ENCODE peak calls at places on chromosomes 4 and X, in six cellular contexts. M is GM23338, U is astrocyte of the spinal cord, K is mesothelial cell of epicardium, Z is heart right ventricle, I is foreskin fibroblast. E is an unnamed sample.

GRCh38 chr4:4803216-4803903 is 56.1 kb upstream of the MSX1 start:
- DNase-seq in M (no peak), U (no peak), K (no peak), Z (no peak), I (no peak), E (no peak)

GRCh38 chr4:26821677-26822503 is 38.8 kb upstream of the STIM2 start:
- DNase-seq in M (no peak), U (no peak), K (no peak), Z (no peak), I (peak), E (no peak)

GRCh38 chr4:186037692-186038658 is 31.0 kb upstream of the TLR3 start:
- DNase-seq in M (peak), U (peak), K (no peak), Z (peak), I (peak), E (peak)

GRCh38 chr4:183636488-183636887 is 22.5 kb downstream of the RWDD4 start:
- DNase-seq in M (peak), U (peak), K (no peak), Z (no peak), I (no peak), E (no peak)

GRCh38 chr4:49032440-49033161 is 46.5 kb downstream of the CWH43 start:
- DNase-seq in M (peak), U (peak), K (no peak), Z (no peak), I (peak), E (no peak)

GRCh38 chrX:130228871-130229270 is 39.8 kb downstream of the ZNF280C start:
- DNase-seq in M (no peak), U (no peak), K (no peak), Z (no peak), I (no peak), E (no peak)

GRCh38 chr4:125316391-125316780 is 1.6 kb downstream of the FAT4 start:
- DNase-seq in M (peak), U (no peak), K (peak), Z (peak), I (no peak), E (peak)

GRCh38 chr4:94486372-94486801 is 34.6 kb downstream of the PDLIM5 start:
- DNase-seq in M (no peak), U (peak), K (no peak), Z (no peak), I (peak), E (no peak)

GRCh38 chr4:8314691-8315255 is 45.2 kb downstream of the HTRA3 start:
- DNase-seq in M (no peak), U (no peak), K (peak), Z (no peak), I (no peak), E (no peak)

GRCh38 chr4:6343950-6344408 is 74.3 kb downstream of the WFS1 start:
- DNase-seq in M (no peak), U (peak), K (no peak), Z (no peak), I (peak), E (peak)

GRCh38 chr4:47930971-47931804 is 16.8 kb upstream of the NFXL1 start:
- DNase-seq in M (no peak), U (peak), K (no peak), Z (no peak), I (peak), E (peak)

GRCh38 chrX:65034641-65035450 is 58.6 kb upstream of the ZC4H2 start:
- DNase-seq in M (peak), U (peak), K (peak), Z (peak), I (peak), E (peak)

GRCh38 chr4:15883611-15884243 is 54.8 kb downstream of the FGFBP1 start:
- DNase-seq in M (no peak), U (no peak), K (no peak), Z (no peak), I (no peak), E (no peak)

GRCh38 chr4:15168759-15169158 is 166.5 kb downstream of the CPEB2 start:
- DNase-seq in M (no peak), U (no peak), K (no peak), Z (no peak), I (no peak), E (no peak)

GRCh38 chr4:27357283-27357682 is 496.6 kb downstream of the STIM2 start:
- DNase-seq in M (peak), U (peak), K (no peak), Z (no peak), I (peak), E (no peak)

GRCh38 chr4:137200322-137200721 is 332.0 kb downstream of the PCDH18 start:
- DNase-seq in M (no peak), U (no peak), K (no peak), Z (no peak), I (no peak), E (no peak)

GRCh38 chr4:149493492-149493891 is 322.2 kb downstream of the IQCM start:
- DNase-seq in M (peak), U (no peak), K (no peak), Z (no peak), I (no peak), E (no peak)

GRCh38 chrX:121851033-121851432 is 803.6 kb downstream of the GLUD2 start:
- DNase-seq in M (no peak), U (peak), K (no peak), Z (no peak), I (peak), E (no peak)

GRCh38 chrX:374566-374965 is 12.1 kb downstream of the PPP2R3B start:
- DNase-seq in M (no peak), U (no peak), K (no peak), Z (no peak), I (peak), E (no peak)

GRCh38 chrX:69065451-69065850 is 99.8 kb downstream of the PJA1 start:
- DNase-seq in M (no peak), U (no peak), K (peak), Z (no peak), I (no peak), E (no peak)

GRCh38 chr4:6071959-6072720 is 53.9 kb upstream of the C4orf50 start:
- DNase-seq in M (no peak), U (no peak), K (no peak), Z (peak), I (no peak), E (no peak)

GRCh38 chrX:135275973-135276372 is 24.1 kb downstream of the ETDA start:
- DNase-seq in M (no peak), U (no peak), K (no peak), Z (no peak), I (no peak), E (no peak)

GRCh38 chr4:112206431-112206830 is 25.2 kb upstream of the AP1AR start:
- DNase-seq in M (no peak), U (no peak), K (no peak), Z (no peak), I (no peak), E (no peak)

GRCh38 chrX:70922776-70923473 is 8.0 kb downstream of the SLC7A3 start:
- DNase-seq in M (peak), U (no peak), K (no peak), Z (no peak), I (no peak), E (no peak)

GRCh38 chrX:40513835-40514234 is 66.9 kb upstream of the ATP6AP2 start:
- DNase-seq in M (no peak), U (no peak), K (no peak), Z (no peak), I (no peak), E (no peak)

GRCh38 chrX:9372866-9373265 is 92.0 kb upstream of the TBL1X start:
- DNase-seq in M (no peak), U (no peak), K (no peak), Z (no peak), I (no peak), E (no peak)

GRCh38 chr4:20764353-20764752 is 64.1 kb downstream of the PACRGL start:
- DNase-seq in M (no peak), U (no peak), K (no peak), Z (no peak), I (peak), E (no peak)

GRCh38 chr4:74805601-74806000 is 11.3 kb upstream of the BTC start:
- DNase-seq in M (peak), U (peak), K (no peak), Z (no peak), I (peak), E (peak)

GRCh38 chrX:136541294-136541693 is 9.3 kb downstream of the VGLL1 start:
- DNase-seq in M (no peak), U (no peak), K (no peak), Z (no peak), I (no peak), E (no peak)

GRCh38 chr4:110669663-110670062 is 46.8 kb upstream of the PITX2 start:
- DNase-seq in M (no peak), U (no peak), K (no peak), Z (no peak), I (no peak), E (no peak)

GRCh38 chr4:77146426-77147399 is 10.3 kb upstream of the CCNG2 start:
- DNase-seq in M (no peak), U (no peak), K (no peak), Z (no peak), I (peak), E (peak)

GRCh38 chrX:150041208-150041607 is 102.9 kb upstream of the EOLA2 start:
- DNase-seq in M (no peak), U (no peak), K (no peak), Z (no peak), I (no peak), E (no peak)

GRCh38 chrX:41889317-41890025 is 33.9 kb downstream of the CASK start:
- DNase-seq in M (no peak), U (peak), K (no peak), Z (no peak), I (peak), E (peak)

GRCh38 chr4:148214529-148215166 is 227.6 kb downstream of the NR3C2 start:
- DNase-seq in M (peak), U (no peak), K (no peak), Z (peak), I (peak), E (no peak)

DNA sequence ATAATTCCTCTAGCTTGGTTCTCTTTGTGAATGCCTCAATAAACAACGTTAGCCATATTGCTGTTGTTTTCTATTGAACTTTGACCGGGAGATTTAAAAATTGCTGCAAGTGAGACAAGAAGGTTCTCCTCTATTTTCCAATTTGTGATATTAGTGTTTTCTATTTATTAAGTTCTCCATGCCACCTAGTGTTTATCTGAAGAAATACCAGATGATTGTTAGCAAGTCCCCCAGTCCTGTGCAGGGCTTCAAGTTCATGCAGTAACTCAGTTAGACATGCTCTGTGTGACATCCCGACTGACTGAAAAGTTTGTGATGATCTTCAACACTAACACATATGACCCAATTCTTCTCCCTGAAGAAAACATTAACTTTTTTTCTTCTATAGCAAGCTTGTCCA is 31.5 kb upstream of the TFDP3 start:
- DNase-seq in M (no peak), U (no peak), K (no peak), Z (no peak), I (no peak), E (no peak)
- TF ChIP-seq CTCF in M (peak), U (no peak), K (no peak), Z (no peak), I (no peak), E (no peak)

GRCh38 chr4:23614284-23614892 is 275.5 kb downstream of the PPARGC1A start:
- DNase-seq in M (peak), U (peak), K (no peak), Z (no peak), I (peak), E (no peak)
- TF ChIP-seq CTCF in M (peak), U (peak), K (no peak), Z (peak), I (no peak), E (no peak)

GRCh38 chrX:21711848-21712197 is 46.1 kb downstream of the SMPX start:
- DNase-seq in M (no peak), U (no peak), K (no peak), Z (no peak), I (no peak), E (no peak)

GRCh38 chrX:21705215-21705614 is 47.1 kb upstream of the KLHL34 start:
- DNase-seq in M (no peak), U (no peak), K (no peak), Z (no peak), I (no peak), E (no peak)

GRCh38 chrX:21702725-21703228 is 44.6 kb upstream of the KLHL34 start:
- DNase-seq in M (no peak), U (no peak), K (no peak), Z (no peak), I (no peak), E (no peak)

GRCh38 chrX:21711126-21711847 is 46.6 kb downstream of the SMPX start:
- DNase-seq in M (no peak), U (no peak), K (no peak), Z (peak), I (no peak), E (no peak)

DNA sequence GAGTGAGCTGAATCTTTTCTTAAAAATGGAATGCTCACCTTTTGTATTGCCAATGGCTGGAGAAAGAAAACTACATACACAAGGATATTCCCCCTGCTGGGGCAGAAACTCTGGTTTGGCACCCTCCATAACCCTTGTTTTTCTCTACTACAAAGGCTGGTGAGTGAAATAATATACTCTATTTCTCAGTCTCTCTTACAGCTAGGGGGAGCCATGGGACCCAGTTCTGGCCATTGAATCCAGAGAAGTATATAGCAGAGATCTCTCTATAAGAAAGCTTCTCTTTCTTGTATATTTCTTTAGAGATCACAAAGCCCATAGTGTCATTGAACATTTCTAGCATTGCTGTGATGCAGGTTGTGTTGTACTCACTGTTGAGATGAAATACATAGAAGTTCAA is 49.8 kb downstream of the SMPX start:
- DNase-seq in M (peak), U (no peak), K (no peak), Z (no peak), I (no peak), E (no peak)
- TF ChIP-seq CTCF in M (peak), U (peak), K (no peak), Z (peak), I (no peak), E (no peak)

DNA sequence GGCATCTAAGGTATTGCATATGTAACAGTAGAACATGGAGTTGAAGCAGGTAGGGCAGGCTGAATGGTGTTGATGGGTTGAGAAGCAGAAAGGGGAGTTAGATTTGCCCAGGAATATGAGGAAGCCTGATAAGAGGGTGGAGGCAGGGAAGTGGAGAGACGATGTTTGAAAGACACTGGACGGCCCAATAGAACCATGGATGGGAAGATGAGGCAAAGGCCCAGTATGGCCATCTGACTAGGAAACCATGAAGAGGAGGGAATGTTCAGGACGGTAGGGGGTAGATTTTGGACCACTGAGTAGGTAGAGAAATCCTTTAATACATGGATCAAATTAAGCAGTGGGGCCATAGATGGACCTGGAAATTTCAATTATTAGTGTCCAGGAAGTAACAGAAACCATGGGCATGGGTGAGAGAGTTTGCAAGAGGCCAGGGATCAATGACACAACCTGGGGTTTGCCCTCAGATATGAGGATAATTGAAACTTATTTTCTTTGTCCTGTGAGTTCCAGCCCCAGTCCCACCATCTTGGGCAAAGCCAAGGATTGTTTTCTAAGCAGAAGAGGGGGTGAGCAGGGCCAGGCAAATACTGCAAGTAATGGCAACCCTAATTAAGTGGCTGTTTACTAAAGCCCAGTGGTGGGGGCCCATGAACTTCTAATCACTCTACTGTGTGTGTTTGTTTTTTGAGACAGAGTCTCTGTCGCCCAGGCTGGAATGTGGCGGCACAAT is 2.5 kb upstream of the USP11 start:
- DNase-seq in M (no peak), U (no peak), K (no peak), Z (no peak), I (no peak), E (no peak)
- TF ChIP-seq CTCF in M (no peak), U (no peak), K (no peak), Z (no peak), I (no peak), E (no peak)

DNA sequence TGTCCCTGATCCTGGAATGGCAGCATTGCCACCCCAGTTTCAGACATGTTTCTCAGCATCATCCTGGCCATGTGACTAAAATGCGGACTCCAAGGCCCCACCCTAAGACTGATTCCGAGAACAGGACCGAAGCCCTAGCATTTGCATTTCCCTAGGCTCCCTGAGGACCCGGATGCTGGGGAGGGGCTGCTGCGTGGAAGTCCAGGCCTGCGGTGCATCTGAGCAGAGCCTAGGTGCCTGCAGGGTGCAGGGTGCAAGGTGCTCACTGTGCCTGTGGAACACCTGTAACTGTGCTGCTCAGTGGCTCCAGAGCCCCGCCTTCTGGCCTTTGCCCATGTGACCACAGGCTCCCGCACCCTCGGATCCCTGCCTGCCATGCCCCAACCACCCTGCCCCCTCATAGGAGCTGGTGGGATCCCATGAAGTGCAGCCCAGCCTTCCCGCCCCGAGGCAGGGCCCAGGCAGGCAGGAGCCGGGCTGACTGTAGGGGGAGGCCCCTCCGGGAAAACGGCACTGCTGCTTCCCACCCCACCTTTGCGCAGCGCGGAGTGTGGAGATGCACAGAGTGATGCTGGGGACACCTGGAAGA is 14.9 kb downstream of the PNMA6F start:
- DNase-seq in M (peak), U (no peak), K (no peak), Z (no peak), I (no peak), E (no peak)
- TF ChIP-seq CTCF in M (no peak), U (no peak), K (no peak), Z (no peak), I (no peak), E (no peak)